ENCODE peak calls at places on chromosomes 7 and 10, in four cellular contexts. U, E, K and F are unnamed samples.
A peak's percentile ranks its signal among the peaks of the same experiment; 100 is the strongest.

GRCh38 chr10:34121974-34122282 is 693.2 kb downstream of the PARD3 start:
- DNase-seq in U (no peak), E (peak; percentile 87), K (no peak), F (no peak)

GRCh38 chr7:158351481-158351880 is 236.1 kb downstream of the PTPRN2 start:
- DNase-seq in U (no peak), E (no peak), K (no peak), F (no peak)

GRCh38 chr7:128136215-128136597 is 104.9 kb upstream of the LEP start:
- DNase-seq in U (no peak), E (no peak), K (no peak), F (peak; percentile 32)

GRCh38 chr7:69166979-69167516 is 431.2 kb upstream of the AUTS2 start:
- DNase-seq in U (no peak), E (no peak), K (no peak), F (no peak)

GRCh38 chr10:132386419-132386831 is 10.6 kb upstream of the PWWP2B start:
- DNase-seq in U (no peak), E (no peak), K (no peak), F (no peak)

GRCh38 chr7:351256-351655 is 61.3 kb downstream of the FOXL3 start:
- DNase-seq in U (no peak), E (no peak), K (no peak), F (no peak)

GRCh38 chr7:51317582-51317910 is 937 bp upstream of the COBL start:
- DNase-seq in U (no peak), E (no peak), K (no peak), F (no peak)

GRCh38 chr10:125035136-125035535 is 93.2 kb downstream of the ZRANB1 start:
- DNase-seq in U (no peak), E (peak; percentile 90), K (peak; percentile 40), F (no peak)

GRCh38 chr10:21808525-21808924 is 195.0 kb downstream of the DNAJC1 start:
- DNase-seq in U (no peak), E (no peak), K (no peak), F (peak; percentile 7)

GRCh38 chr7:126803060-126803665 is 449.6 kb downstream of the GRM8 start:
- DNase-seq in U (no peak), E (peak; percentile 78), K (peak; percentile 71), F (peak; percentile 76)

GRCh38 chr7:16688249-16688648 is 42.3 kb downstream of the BZW2 start:
- DNase-seq in U (no peak), E (peak; percentile 66), K (peak; percentile 52), F (no peak)

GRCh38 chr10:131000244-131000643 is 311.3 kb downstream of the TCERG1L start:
- DNase-seq in U (no peak), E (no peak), K (no peak), F (no peak)

GRCh38 chr7:155002411-155003214 is at the start of gene PAXIP1:
- DNase-seq in U (no peak), E (peak; percentile 41), K (peak; percentile 57), F (peak; percentile 80)

GRCh38 chr7:155009570-155010157 is 6.7 kb upstream of the PAXIP1 start:
- DNase-seq in U (no peak), E (peak; percentile 31), K (peak; percentile 38), F (peak; percentile 25)

GRCh38 chr7:155003215-155003999 is 483 bp upstream of the PAXIP1 start:
- DNase-seq in U (peak; percentile 63), E (peak; percentile 70), K (peak; percentile 86), F (peak; percentile 89)

GRCh38 chr7:155011081-155011480 is 8.2 kb upstream of the PAXIP1 start:
- DNase-seq in U (no peak), E (peak; percentile 22), K (no peak), F (no peak)

GRCh38 chr7:155007947-155008346 is 5.0 kb upstream of the PAXIP1 start:
- DNase-seq in U (no peak), E (no peak), K (peak; percentile 48), F (peak; percentile 82)
- TF ChIP-seq CTCF in U (no peak), E (peak; percentile 40), K (peak; percentile 30), F (peak; percentile 78)

DNA sequence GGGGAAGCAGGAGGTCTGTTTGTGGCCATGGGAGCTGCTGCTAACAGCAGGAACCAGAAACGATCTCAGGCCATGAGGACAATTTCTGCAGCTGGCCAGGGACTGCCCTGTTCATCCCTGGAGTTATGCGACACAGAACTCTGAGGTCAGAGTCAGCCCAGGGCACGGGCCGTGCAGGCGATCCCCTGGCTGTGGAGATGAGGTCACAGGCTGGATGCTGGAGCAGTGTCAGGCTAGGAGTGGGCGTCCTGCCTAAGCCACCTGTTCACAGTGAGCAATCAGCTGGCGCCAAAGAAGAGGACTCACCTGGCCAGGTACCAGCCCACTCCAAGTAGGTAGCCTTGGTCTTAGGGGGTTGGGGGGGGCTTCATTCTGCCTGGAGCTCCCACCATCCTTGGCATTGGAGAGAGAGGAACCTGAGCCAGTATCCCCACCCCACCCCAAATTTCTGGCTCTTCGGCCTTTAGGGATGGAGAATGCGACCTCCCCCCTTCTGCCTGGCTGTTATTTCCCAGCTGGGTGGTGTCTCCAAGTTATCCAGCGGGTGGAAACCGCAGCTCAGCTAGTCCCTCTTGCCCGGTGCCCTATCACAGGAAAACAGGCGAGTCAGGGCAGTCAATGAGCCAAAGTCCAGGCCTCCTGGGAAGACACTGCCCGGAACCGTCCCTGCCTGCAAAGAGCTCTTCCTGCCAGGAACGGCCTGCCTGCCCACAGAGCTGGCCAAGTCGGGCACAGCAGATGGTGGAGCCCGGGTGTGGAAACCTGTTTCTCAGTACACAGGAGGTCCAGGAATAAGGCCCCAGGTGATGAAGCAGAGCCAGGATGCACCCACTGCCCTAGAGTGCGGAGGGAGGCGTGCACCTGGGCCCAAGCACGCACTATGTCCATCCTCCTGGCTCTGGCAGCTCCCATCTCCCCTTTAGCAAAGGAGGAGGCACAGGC is 1.8 kb upstream of the TTYH3 start:
- DNase-seq in U (no peak), E (peak; percentile 11), K (peak; percentile 41), F (no peak)
- H3K27ac ChIP-seq in U (peak overlapping the region; percentile 63), E (no peak overlapping the region), K (peak overlapping the region; percentile 29), F (no peak overlapping the region)

DNA sequence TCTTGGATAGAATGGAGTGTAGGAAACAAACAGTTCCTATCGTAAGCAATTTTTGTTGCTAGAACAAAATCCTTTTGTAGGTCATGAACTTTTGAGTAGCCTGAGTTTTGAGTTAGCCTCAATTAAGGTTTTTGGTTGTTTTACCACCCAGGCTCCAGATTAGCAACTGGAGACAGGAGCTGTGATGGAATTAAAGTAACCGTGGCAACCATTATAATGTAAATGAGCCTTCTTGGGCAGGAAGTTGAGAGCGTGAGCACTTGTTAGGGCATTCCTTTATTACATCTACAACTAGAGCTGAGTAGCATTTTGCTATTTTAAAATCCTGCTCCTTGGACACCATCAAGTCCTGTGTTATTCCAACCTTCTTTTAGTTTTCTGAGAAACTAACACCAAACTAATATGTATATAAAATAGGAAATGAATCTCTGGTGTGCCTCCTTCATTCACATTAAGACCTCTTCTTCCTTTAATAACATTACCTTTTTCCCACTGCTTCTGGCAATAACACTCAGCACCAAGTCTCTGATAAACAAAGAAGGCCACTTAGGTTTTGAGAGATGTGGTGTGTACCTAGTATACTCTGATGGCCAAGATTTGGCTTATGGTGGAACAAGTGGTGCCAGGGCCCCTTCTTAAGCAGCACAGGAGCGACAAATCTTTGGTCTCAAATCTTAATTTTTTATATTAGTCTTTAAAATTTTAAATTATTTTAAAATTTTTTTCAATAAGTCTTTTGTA is 34.0 kb downstream of the AHCYL2 start:
- DNase-seq in U (no peak), E (no peak), K (no peak), F (peak; percentile 95)
- H3K4me1 ChIP-seq in U (peaks cover 27% of the 10 kb centered on the region), E (no peaks in the 10 kb centered on the region), K (peaks cover 4% of the 10 kb centered on the region), F (peaks cover 35% of the 10 kb centered on the region)

DNA sequence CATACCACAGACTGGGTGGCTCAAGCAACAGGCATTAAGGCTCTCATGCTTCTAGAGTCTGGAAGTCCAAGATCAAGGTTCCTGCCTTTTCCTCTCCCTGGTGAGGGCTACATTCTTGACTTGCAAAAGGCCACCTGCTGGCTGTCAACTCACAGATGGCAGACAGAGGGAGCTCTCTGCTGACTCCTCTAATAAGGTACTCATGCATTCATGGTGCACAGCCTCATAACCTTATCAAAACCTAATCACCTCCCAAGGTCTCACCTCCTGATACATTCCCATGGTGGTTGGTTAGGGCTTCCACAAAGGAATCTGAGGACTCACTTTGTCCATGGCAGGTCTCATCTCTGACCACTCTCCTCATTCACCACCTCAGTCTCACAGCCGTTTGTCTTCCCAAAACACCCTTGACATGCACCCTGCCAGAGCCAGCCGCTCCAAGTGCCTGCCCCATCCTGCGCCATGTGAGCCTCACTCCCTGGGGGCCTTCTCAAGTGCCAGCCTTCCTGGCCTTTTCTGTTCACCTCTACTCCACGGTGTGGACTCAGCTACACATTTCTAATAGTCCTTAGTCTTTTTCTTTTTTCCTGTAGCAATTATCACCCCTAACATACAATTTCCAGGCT is 400.3 kb upstream of the ADARB2 start:
- DNase-seq in U (no peak), E (peak; percentile 2), K (peak; percentile 41), F (peak; percentile 52)
- TF ChIP-seq CTCF in U (no peak), E (no peak), K (no peak), F (peak; percentile 64)

DNA sequence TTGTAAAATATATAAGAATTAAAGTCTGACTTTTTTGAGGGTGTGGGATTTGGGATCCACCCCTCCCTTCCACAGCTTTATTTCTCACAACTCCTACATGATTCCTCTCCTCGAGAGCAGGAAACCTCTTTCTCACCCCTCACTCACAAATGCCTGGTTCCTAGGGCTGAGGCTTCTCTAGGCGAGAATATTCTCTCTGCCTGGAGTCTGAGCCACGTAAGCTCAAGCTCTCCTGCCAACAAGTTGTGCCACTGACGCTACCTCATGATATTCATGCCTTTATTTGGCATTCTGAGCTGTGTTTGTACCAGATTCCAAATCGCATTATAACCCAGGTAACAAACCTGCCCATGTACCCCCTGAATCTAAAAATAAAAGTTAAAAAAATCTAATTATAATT is 20.8 kb upstream of the FAM180A start:
- DNase-seq in U (no peak), E (no peak), K (no peak), F (no peak)
- H3K27ac ChIP-seq in U (peak overlapping the region; percentile 27), E (no peak overlapping the region), K (no peak overlapping the region), F (no peak overlapping the region)

DNA sequence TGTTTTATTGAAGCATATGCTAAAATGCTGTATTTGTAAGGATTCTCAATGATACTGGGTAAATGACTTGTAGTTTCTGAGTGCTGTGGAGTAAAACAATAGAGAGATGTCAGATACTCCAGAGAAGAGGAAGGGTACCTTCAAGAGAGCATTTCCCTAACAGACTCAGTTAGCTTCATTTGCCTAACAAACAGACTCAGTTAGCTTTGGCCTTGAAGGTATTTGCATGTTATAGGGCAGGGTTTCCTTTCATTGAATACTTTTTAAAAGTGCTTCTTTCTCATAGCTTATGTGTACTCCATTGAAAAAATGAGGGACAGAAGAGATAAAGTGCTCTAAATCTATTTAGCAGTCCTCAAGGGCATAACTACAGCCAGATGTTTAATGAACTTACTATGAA is 101.8 kb downstream of the CHN2 start:
- DNase-seq in U (no peak), E (no peak), K (no peak), F (no peak)
- H3K4me1 ChIP-seq in U (no peaks in the 10 kb centered on the region), E (peaks cover 19% of the 10 kb centered on the region), K (no peaks in the 10 kb centered on the region), F (peaks cover 35% of the 10 kb centered on the region)

GRCh38 chr10:52879181-52879607 is 106.6 kb upstream of the MBL2 start:
- DNase-seq in U (no peak), E (peak; percentile 74), K (no peak), F (no peak)
- TF ChIP-seq CTCF in U (no peak), E (no peak), K (no peak), F (no peak)

DNA sequence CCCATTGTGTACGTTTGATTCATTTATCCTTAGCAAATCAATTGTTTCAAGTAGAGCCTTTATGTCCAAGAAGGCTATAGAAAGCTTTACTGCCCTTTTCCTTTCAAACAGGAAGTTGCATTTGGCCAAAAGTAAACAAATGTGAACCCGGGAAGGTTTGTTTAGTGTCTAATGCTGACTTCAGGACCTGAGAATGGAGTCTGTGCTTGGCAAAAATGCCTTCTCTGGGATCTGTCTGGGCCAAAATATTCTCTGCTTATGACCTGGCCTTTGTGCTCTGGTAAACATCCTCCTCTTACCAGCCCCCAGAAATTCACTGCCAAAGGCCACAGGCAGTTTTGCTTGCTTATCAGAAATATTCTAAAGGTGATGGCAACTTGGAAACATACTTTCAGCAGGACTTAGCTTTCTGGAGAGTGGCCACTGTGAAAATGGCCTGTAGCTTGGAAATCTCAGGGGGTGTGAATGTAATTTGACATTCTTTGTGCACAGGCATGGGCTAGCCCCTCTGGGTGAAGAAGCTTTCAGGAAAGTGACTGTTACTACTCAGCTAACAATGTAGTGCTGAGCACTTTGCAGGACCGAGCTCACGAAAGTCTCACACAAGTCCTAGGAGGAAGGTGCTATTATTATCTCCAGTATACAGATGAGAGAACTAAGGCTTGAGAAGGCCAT is 199.5 kb downstream of the PTEN start:
- DNase-seq in U (no peak), E (no peak), K (peak; percentile 27), F (no peak)
- H3K27ac ChIP-seq in U (peak overlapping the region; percentile 61), E (no peak overlapping the region), K (peak overlapping the region; percentile 30), F (no peak overlapping the region)